ENCODE peak calls at places on chromosome 14, in seven cellular contexts. A, O, H, B, U, Z and S are unnamed samples.

GRCh38 chr14:83463500-83464098 is 1929.9 kb upstream of the SEL1L start:
- DNase-seq in Z (peak), H (no peak), O (peak), B (peak), A (peak), U (no peak), S (no peak)

GRCh38 chr14:44700184-44700583 is 193.1 kb upstream of the FSCB start:
- DNase-seq in Z (no peak), A (no peak), B (no peak), U (no peak), O (no peak), H (no peak), S (no peak)

GRCh38 chr14:67620217-67620789 is 583 bp downstream of the ARG2 start:
- DNase-seq in H (no peak), B (peak), Z (peak), A (peak), U (peak), O (no peak), S (peak)

GRCh38 chr14:67729072-67729561 is 27.4 kb downstream of the RDH12 start:
- DNase-seq in O (peak), Z (no peak), U (peak), H (no peak), B (peak), A (peak), S (peak)

GRCh38 chr14:99137001-99137700 is 134.8 kb downstream of the BCL11B start:
- DNase-seq in O (no peak), B (peak), H (no peak), Z (no peak), U (no peak), A (no peak), S (no peak)

GRCh38 chr14:97791906-97792305 is 994.7 kb downstream of the VRK1 start:
- DNase-seq in U (no peak), H (no peak), A (no peak), B (no peak), Z (no peak), O (no peak), S (no peak)

GRCh38 chr14:36505193-36505815 is 14.7 kb downstream of the NKX2-1 start:
- DNase-seq in A (no peak), U (no peak), O (no peak), Z (no peak), B (no peak), H (no peak), S (no peak)

GRCh38 chr14:87805315-87805723 is 187.7 kb downstream of the GALC start:
- DNase-seq in O (no peak), A (peak), Z (no peak), U (no peak), H (no peak), B (peak), S (peak)

GRCh38 chr14:26872510-26872909 is 274.7 kb upstream of the NOVA1 start:
- DNase-seq in O (no peak), A (peak), B (peak), H (no peak), Z (no peak), U (peak), S (no peak)

GRCh38 chr14:78788467-78789360 is 618.5 kb downstream of the NRXN3 start:
- DNase-seq in O (no peak), A (no peak), H (no peak), U (no peak), B (no peak), Z (no peak), S (no peak)

GRCh38 chr14:94397899-94398479 is 9.6 kb upstream of the SERPINA1 start:
- DNase-seq in H (no peak), U (no peak), O (no peak), Z (no peak), A (no peak), B (no peak), S (no peak)

GRCh38 chr14:79265366-79265765 is 945.9 kb downstream of the DIO2 start:
- DNase-seq in O (no peak), Z (no peak), U (no peak), H (no peak), B (no peak), A (no peak), S (no peak)

GRCh38 chr14:71475916-71476315 is 456.3 kb upstream of the RGS6 start:
- DNase-seq in O (no peak), U (no peak), Z (no peak), B (no peak), A (no peak), H (no peak), S (no peak)

GRCh38 chr14:75803768-75804167 is 142.7 kb downstream of the TTLL5 start:
- DNase-seq in H (no peak), O (no peak), A (no peak), Z (no peak), B (no peak), U (no peak), S (no peak)

GRCh38 chr14:73740921-73741326 is 26.7 kb upstream of the PNMA1 start:
- DNase-seq in Z (no peak), A (peak), U (peak), B (peak), H (peak), O (peak), S (peak)

GRCh38 chr14:92409069-92409468 is 86.1 kb downstream of the SLC24A4 start:
- DNase-seq in B (no peak), H (no peak), U (peak), Z (no peak), O (no peak), A (no peak), S (no peak)

GRCh38 chr14:66507181-66507721 is 696 bp upstream of the GPHN start:
- DNase-seq in A (no peak), U (no peak), B (no peak), O (no peak), H (no peak), Z (no peak), S (no peak)

GRCh38 chr14:93892923-93893549 is 34.1 kb upstream of the FAM181A start:
- DNase-seq in O (peak), B (peak), Z (peak), H (peak), U (peak), A (peak), S (peak)

GRCh38 chr14:61750708-61751474 is 11.3 kb upstream of the SNAPC1 start:
- DNase-seq in H (peak), O (peak), B (peak), A (peak), U (peak), Z (peak), S (peak)
- TF ChIP-seq POLR2A in H (no peak), O (no peak), B (no peak), A (peak), U (peak), Z (peak), S (peak)

GRCh38 chr14:104581521-104581920 is 2.0 kb downstream of the C14orf180 start:
- DNase-seq in H (no peak), B (no peak), A (no peak), O (no peak), Z (no peak), U (no peak), S (no peak)
- H3K4me3 ChIP-seq in H (no peak), B (peak), A (no peak), O (no peak), Z (no peak), U (no peak), S (no peak)

DNA sequence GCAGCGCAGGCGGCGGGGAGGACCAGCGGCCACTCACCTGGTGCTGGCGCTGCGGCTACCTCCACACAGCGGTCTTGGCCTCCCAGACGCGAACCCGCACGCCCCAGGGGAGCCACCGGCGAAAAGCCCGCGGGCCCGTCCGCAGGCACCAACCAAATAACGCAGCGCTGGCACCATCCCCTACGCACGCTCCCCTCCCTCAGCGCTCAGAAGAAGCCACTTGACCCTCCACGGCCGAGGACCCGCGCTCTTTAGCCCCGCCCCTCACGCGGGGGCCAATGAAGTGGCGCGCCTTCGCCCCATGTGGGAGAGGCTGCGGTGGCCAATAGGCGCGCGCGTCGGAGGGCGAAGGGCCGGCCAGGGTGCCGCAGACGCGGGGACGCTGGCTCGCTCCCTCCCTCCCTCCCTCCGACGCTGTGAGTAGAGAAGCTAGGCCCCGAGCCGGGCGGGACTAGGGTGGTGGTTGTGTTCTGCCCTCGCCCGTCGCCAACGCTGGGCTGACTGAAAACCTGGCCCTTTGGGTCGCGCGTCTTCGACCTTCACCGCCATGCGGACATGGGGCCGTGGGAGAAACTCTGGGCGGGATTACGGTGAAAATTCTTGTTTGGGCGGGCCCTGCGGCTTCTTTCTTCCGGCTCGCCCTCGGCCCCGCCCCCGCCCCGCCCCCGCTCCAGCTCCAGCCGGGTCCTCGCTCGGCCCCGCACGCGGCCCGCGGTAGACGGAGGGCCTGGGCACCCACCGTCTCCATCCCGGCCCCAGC is at the start of the genes DMAC2L and L2HGDH:
- DNase-seq in U (peak), B (peak), Z (peak), O (peak), H (peak), A (peak), S (peak)
- TF ChIP-seq POLR2A in U (peak), B (peak), Z (peak), O (no peak), H (peak), A (peak), S (peak)

GRCh38 chr14:20798932-20799331 is 3.7 kb downstream of the RNASE1 start:
- DNase-seq in U (no peak), A (no peak), B (no peak), Z (no peak), H (no peak), O (no peak), S (no peak)
- H3K4me3 ChIP-seq in U (no peak), A (no peak), B (no peak), Z (no peak), H (peak), O (no peak), S (no peak)

DNA sequence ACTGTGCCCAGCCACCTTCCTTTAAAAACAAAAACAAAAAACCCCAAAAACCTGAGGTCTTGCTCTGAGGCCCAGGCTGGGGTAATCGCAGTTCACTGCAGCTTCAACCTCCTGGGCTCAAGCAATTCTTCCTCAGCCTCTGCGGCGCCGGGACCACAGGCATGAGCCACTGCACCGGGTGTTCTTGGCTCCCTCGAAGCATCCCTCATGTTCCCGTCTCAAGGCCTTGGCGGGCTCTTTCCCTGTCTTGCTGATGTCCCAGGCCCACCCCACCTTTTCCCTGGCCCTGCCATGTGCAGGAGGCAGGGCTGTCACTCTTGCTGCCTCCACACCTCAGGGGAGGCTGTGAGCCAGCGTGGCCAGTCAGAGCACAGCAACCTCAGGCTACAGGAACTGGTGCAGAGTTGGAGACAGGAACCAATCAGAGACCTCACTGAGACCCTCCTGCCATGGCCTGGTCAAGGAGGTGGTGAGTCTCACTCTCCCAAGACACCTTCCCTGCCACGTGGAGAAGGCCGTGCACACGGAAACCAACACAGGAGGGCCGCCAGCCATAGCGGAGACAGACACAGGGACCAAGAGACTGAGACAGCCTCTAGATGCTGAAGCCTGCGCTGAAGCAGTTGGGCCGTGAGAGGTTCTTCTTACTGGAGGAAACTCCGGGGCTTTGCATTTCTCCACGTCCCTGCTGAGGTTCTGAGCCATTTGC is 6.0 kb upstream of the AMN start:
- DNase-seq in H (no peak), O (no peak), B (no peak), U (no peak), Z (no peak), A (no peak), S (no peak)
- TF ChIP-seq POLR2A in H (no peak), O (no peak), B (no peak), U (no peak), Z (no peak), A (no peak), S (no peak)